ENCODE peak calls at places on chromosome 10, in nine cellular contexts. V is breast epithelium, J is body of pancreas, S is esophagus squamous epithelium, E is right lobe of liver, F is ovary, H is heart left ventricle, B is endothelial cell of umbilical vein, M is sigmoid colon. X is an unnamed sample. For H3K36me3, the result is how much of the 10 kb centered on the place peaks cover.

GRCh38 chr10:116254422-116255152 is 18.4 kb downstream of the GFRA1 start:
- DNase-seq in M (no peak), S (no peak), V (no peak), F (no peak), H (no peak), B (no peak), E (no peak), J (no peak), X (no peak)

GRCh38 chr10:79938728-79939380 is 10.1 kb downstream of the SFTPD start:
- DNase-seq in V (no peak), S (no peak), F (no peak), E (peak), J (no peak), B (no peak), H (peak), M (peak), X (peak)

GRCh38 chr10:89213191-89213808 is 6.2 kb upstream of the CH25H start:
- DNase-seq in B (peak), J (no peak), V (no peak), S (no peak), E (no peak), F (no peak), M (no peak), H (no peak), X (no peak)

GRCh38 chr10:13949844-13950542 is 363.2 kb downstream of the PRPF18 start:
- DNase-seq in J (no peak), M (no peak), H (no peak), V (no peak), E (no peak), S (no peak), F (no peak), B (peak), X (no peak)

GRCh38 chr10:66931340-66931948 is 5.6 kb downstream of the LRRTM3 start:
- DNase-seq in V (no peak), J (no peak), S (no peak), F (no peak), H (no peak), E (no peak), B (peak), M (no peak), X (no peak)

GRCh38 chr10:16788125-16788524 is 29.1 kb downstream of the RSU1 start:
- DNase-seq in H (no peak), F (no peak), J (no peak), E (no peak), B (no peak), M (no peak), V (no peak), S (no peak), X (no peak)

GRCh38 chr10:56357018-56357417 is 4.0 kb downstream of the ZWINT start:
- DNase-seq in F (no peak), E (no peak), H (no peak), J (no peak), V (no peak), S (no peak), M (no peak), B (no peak), X (no peak)

GRCh38 chr10:70192325-70192966 is 22.1 kb upstream of the SAR1A start:
- DNase-seq in E (no peak), M (no peak), S (no peak), B (no peak), H (no peak), F (no peak), J (no peak), V (no peak), X (no peak)

GRCh38 chr10:88557659-88558058 is 25.5 kb downstream of the RNLS start:
- DNase-seq in E (no peak), H (no peak), F (no peak), B (no peak), V (no peak), M (no peak), J (no peak), S (no peak), X (no peak)

GRCh38 chr10:106267591-106267990 is 896.9 kb downstream of the SORCS1 start:
- DNase-seq in F (no peak), S (no peak), B (no peak), E (no peak), H (no peak), M (no peak), J (no peak), V (no peak), X (no peak)

GRCh38 chr10:59135275-59135674 is 41.2 kb upstream of the PHYHIPL start:
- DNase-seq in F (no peak), B (no peak), E (no peak), J (peak), S (no peak), V (no peak), M (no peak), H (no peak), X (no peak)

GRCh38 chr10:60006046-60006445 is 99.7 kb upstream of the CCDC6 start:
- DNase-seq in S (no peak), B (no peak), E (no peak), F (no peak), V (no peak), J (no peak), M (no peak), H (no peak), X (no peak)

GRCh38 chr10:122326385-122326784 is 48.1 kb upstream of the PLEKHA1 start:
- DNase-seq in F (no peak), H (no peak), B (no peak), S (no peak), E (no peak), V (no peak), J (no peak), M (no peak), X (no peak)

GRCh38 chr10:118264838-118265470 is 77.2 kb downstream of the FAM204A start:
- DNase-seq in H (no peak), J (no peak), F (no peak), B (no peak), S (no peak), M (no peak), V (no peak), E (no peak), X (no peak)

GRCh38 chr10:61357687-61358086 is 95.5 kb downstream of the TMEM26 start:
- DNase-seq in V (no peak), J (no peak), B (no peak), M (no peak), H (no peak), S (no peak), E (no peak), F (no peak), X (no peak)

GRCh38 chr10:114291076-114291475 is 52.0 kb downstream of the VWA2 start:
- DNase-seq in V (no peak), E (no peak), H (no peak), S (no peak), B (no peak), M (peak), F (no peak), J (no peak), X (peak)

GRCh38 chr10:114289096-114289436 is 50.0 kb downstream of the VWA2 start:
- DNase-seq in B (no peak), V (no peak), F (no peak), E (no peak), M (peak), J (no peak), H (no peak), S (no peak), X (peak)

GRCh38 chr10:114290038-114290437 is 51.0 kb downstream of the VWA2 start:
- DNase-seq in F (no peak), B (no peak), M (peak), H (no peak), E (no peak), V (no peak), J (no peak), S (no peak), X (no peak)

GRCh38 chr10:114286971-114287370 is 47.9 kb downstream of the VWA2 start:
- DNase-seq in V (no peak), B (no peak), F (no peak), E (no peak), J (no peak), M (peak), H (no peak), S (no peak), X (peak)

DNA sequence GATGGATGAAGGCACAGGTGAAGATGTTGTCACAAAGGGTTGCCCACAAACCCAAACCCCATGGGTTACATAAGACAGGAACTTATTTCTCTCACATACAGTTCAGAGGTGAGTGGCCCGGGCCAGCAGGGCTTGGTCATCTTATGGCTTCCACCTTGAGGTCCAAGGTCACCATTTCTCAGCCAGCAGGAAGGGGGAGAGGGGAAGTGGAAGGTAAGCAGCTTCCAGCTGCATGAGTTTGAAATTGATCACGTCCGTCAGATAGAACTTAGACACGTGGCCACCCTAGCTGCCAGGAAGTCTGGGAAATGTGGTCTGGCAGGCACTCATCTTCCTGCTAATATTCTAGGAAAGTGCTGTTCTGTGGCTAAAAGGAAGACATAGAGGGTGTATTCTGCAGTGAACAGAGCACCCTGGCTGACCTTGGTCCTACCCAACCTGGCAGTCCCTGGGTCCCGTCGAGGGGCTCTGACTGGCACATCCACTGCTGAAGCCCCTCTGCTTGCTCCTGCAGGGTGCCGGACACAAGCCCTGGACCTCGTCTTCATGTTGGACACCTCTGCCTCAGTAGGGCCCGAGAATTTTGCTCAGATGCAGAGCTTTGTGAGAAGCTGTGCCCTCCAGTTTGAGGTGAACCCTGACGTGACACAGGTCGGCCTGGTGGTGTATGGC is 49.5 kb downstream of the VWA2 start:
- DNase-seq in J (no peak), S (no peak), F (no peak), B (no peak), V (no peak), H (no peak), E (no peak), M (peak), X (no peak)
- H3K4me3 ChIP-seq in J (no peak), S (no peak), F (no peak), B (no peak), V (no peak), H (no peak), E (no peak), M (no peak), X (no peak)

GRCh38 chr10:11145498-11145855 is 127.8 kb downstream of the CELF2 start:
- DNase-seq in B (peak), M (no peak), V (no peak), H (peak), S (no peak), J (no peak), F (no peak), E (no peak), X (no peak)
- TF ChIP-seq POLR2A in B (no peak), M (no peak), V (no peak), H (no peak), S (no peak), J (no peak), F (no peak), E (no peak), X (no peak)

GRCh38 chr10:7351905-7352304 is 58.9 kb downstream of the SFMBT2 start:
- DNase-seq in M (no peak), B (no peak), H (no peak), F (no peak), V (no peak), J (no peak), E (no peak), S (no peak), X (no peak)
- H3K36me3 ChIP-seq in M (under half), B (under half), H (under half), F (under half), V (under half), J (under half), E (under half), S (under half), X (under half)

GRCh38 chr10:101130984-101131961 is at the start of gene TLX1:
- DNase-seq in S (no peak), H (no peak), V (no peak), J (peak), E (peak), F (no peak), B (no peak), M (peak), X (no peak)
- H3K4me3 ChIP-seq in S (no peak), H (peak), V (peak), J (no peak), E (no peak), F (no peak), B (no peak), M (no peak), X (peak)